ENCODE peak calls at places on chromosomes 16 and 17, in six cellular contexts. U, Y, C, K, O and Z are unnamed samples.

GRCh38 chr17:55484575-55484974 is 26.7 kb downstream of the SMIM36 start:
- DNase-seq in U (no peak), Y (no peak), C (no peak), K (no peak), O (no peak), Z (no peak)

GRCh38 chr17:35809855-35810461 is 674 bp downstream of the TAF15 start:
- DNase-seq in U (no peak), Y (no peak), C (no peak), K (no peak), O (no peak), Z (no peak)

GRCh38 chr17:76107507-76107906 is 3.9 kb upstream of the EXOC7 start:
- DNase-seq in U (no peak), Y (no peak), C (no peak), K (no peak), O (no peak), Z (no peak)

GRCh38 chr17:73089322-73089721 is 3.2 kb downstream of the SLC39A11 start:
- DNase-seq in U (no peak), Y (no peak), C (no peak), K (no peak), O (no peak), Z (no peak)

GRCh38 chr16:84266451-84266850 is 26.6 kb upstream of the KCNG4 start:
- DNase-seq in U (no peak), Y (peak), C (peak), K (peak), O (no peak), Z (peak)

GRCh38 chr16:78444-79145 is 570 bp downstream of the MPG start:
- DNase-seq in U (no peak), Y (no peak), C (peak), K (no peak), O (no peak), Z (no peak)

GRCh38 chr16:56882077-56882476 is 17.1 kb downstream of the SLC12A3 start:
- DNase-seq in U (no peak), Y (no peak), C (no peak), K (no peak), O (no peak), Z (no peak)

GRCh38 chr17:76077582-76078110 is 1.3 kb upstream of the ZACN start:
- DNase-seq in U (no peak), Y (no peak), C (no peak), K (no peak), O (no peak), Z (peak)

GRCh38 chr16:23949630-23950290 is 114.0 kb downstream of the PRKCB start:
- DNase-seq in U (no peak), Y (peak), C (no peak), K (no peak), O (peak), Z (no peak)

GRCh38 chr17:73091770-73092517 is 544 bp downstream of the SLC39A11 start:
- DNase-seq in U (no peak), Y (no peak), C (peak), K (no peak), O (no peak), Z (no peak)

GRCh38 chr17:76481091-76481655 is 13.8 kb downstream of the AANAT start:
- DNase-seq in U (no peak), Y (peak), C (no peak), K (no peak), O (no peak), Z (no peak)

GRCh38 chr16:19749571-19750080 is 31.6 kb downstream of the IQCK start:
- DNase-seq in U (no peak), Y (no peak), C (no peak), K (no peak), O (no peak), Z (no peak)

GRCh38 chr16:76800196-76800595 is 390.8 kb upstream of the MON1B start:
- DNase-seq in U (no peak), Y (no peak), C (no peak), K (no peak), O (no peak), Z (no peak)

GRCh38 chr16:85428899-85429775 is 184.0 kb upstream of the GSE1 start:
- DNase-seq in U (no peak), Y (no peak), C (no peak), K (no peak), O (no peak), Z (no peak)

GRCh38 chr17:46791531-46791930 is 27.0 kb downstream of the WNT3 start:
- DNase-seq in U (no peak), Y (no peak), C (no peak), K (no peak), O (no peak), Z (no peak)

GRCh38 chr17:72702136-72702735 is 390.3 kb downstream of the SLC39A11 start:
- DNase-seq in U (no peak), Y (no peak), C (no peak), K (no peak), O (no peak), Z (no peak)